ENCODE peak calls at places on chromosomes 3 and 15, in nine cellular contexts. D is posterior vena cava, R is GM23248, T is NCI-H1105, M is ovary, G is GM04503, E is activated gamma-delta T cell treated with Interleukin-2 at 50 U/mL for 16 hours, B is hypothalamus, S is HuH-7.5. U is an unnamed sample.

GRCh38 chr3:100591411-100591810 is 18.0 kb upstream of the ADGRG7 start:
- DNase-seq in D (no peak), R (no peak), T (no peak), M (no peak), G (no peak), E (no peak), B (no peak), S (no peak), U (no peak)

GRCh38 chr15:79130535-79131130 is 40.1 kb upstream of the RASGRF1 start:
- DNase-seq in D (no peak), R (no peak), T (no peak), M (no peak), G (no peak), E (no peak), B (no peak), S (no peak), U (no peak)

GRCh38 chr15:74621936-74622335 is 6.3 kb downstream of the CLK3 start:
- DNase-seq in D (no peak), R (no peak), T (no peak), M (peak), G (no peak), E (no peak), B (no peak), S (no peak), U (no peak)

GRCh38 chr3:187777331-187778046 is 32.2 kb upstream of the BCL6 start:
- DNase-seq in D (no peak), R (peak), T (no peak), M (no peak), G (no peak), E (peak), B (no peak), S (no peak), U (no peak)

GRCh38 chr3:76570436-76571057 is 469.4 kb upstream of the ROBO2 start:
- DNase-seq in D (no peak), R (peak), T (no peak), M (no peak), G (no peak), E (no peak), B (no peak), S (no peak), U (no peak)

GRCh38 chr3:11624704-11625375 is 18.9 kb downstream of the VGLL4 start:
- DNase-seq in D (no peak), R (no peak), T (no peak), M (no peak), G (no peak), E (no peak), B (no peak), S (no peak), U (no peak)

GRCh38 chr3:36597422-36597821 is 166.9 kb downstream of the DCLK3 start:
- DNase-seq in D (no peak), R (peak), T (no peak), M (no peak), G (no peak), E (no peak), B (no peak), S (no peak), U (no peak)

GRCh38 chr3:46742992-46743391 is 25.3 kb upstream of the PRSS50 start:
- DNase-seq in D (no peak), R (no peak), T (no peak), M (no peak), G (no peak), E (no peak), B (no peak), S (no peak), U (no peak)

GRCh38 chr15:56672721-56673120 is 60.6 kb downstream of the ZNF280D start:
- DNase-seq in D (no peak), R (peak), T (no peak), M (no peak), G (peak), E (no peak), B (no peak), S (no peak), U (no peak)

GRCh38 chr3:117234321-117234720 is 524.7 kb downstream of the TUSC7 start:
- DNase-seq in D (no peak), R (no peak), T (no peak), M (no peak), G (no peak), E (no peak), B (no peak), S (no peak), U (no peak)

GRCh38 chr15:89203705-89204273 is 17.6 kb downstream of the RLBP1 start:
- DNase-seq in D (no peak), R (no peak), T (no peak), M (no peak), G (no peak), E (no peak), B (no peak), S (no peak), U (no peak)

GRCh38 chr3:159766563-159767185 is 222.0 kb upstream of the IL12A start:
- DNase-seq in D (no peak), R (peak), T (peak), M (no peak), G (no peak), E (no peak), B (no peak), S (peak), U (no peak)

GRCh38 chr3:59310736-59311135 is 260.9 kb upstream of the CFAP20DC start:
- DNase-seq in D (no peak), R (no peak), T (no peak), M (no peak), G (no peak), E (no peak), B (no peak), S (no peak), U (no peak)

GRCh38 chr3:56792201-56792600 is 9.5 kb downstream of the ARHGEF3 start:
- DNase-seq in D (no peak), R (no peak), T (no peak), M (no peak), G (no peak), E (no peak), B (no peak), S (no peak), U (no peak)

GRCh38 chr3:29430558-29430971 is 149.7 kb downstream of the RBMS3 start:
- DNase-seq in D (no peak), R (peak), T (no peak), M (no peak), G (peak), E (no peak), B (no peak), S (no peak), U (no peak)

GRCh38 chr15:57509965-57510364 is 81.7 kb upstream of the MYZAP start:
- DNase-seq in D (no peak), R (no peak), T (no peak), M (no peak), G (no peak), E (no peak), B (no peak), S (no peak), U (no peak)

GRCh38 chr3:115272036-115272824 is 125.1 kb upstream of the ZBTB20 start:
- DNase-seq in D (no peak), R (peak), T (peak), M (no peak), G (no peak), E (no peak), B (no peak), S (no peak), U (no peak)

GRCh38 chr15:89352476-89352875 is 17.9 kb upstream of the POLG start:
- DNase-seq in D (no peak), R (no peak), T (no peak), M (no peak), G (no peak), E (no peak), B (no peak), S (no peak), U (no peak)

GRCh38 chr3:113890256-113890900 is 51.8 kb downstream of the GRAMD1C start:
- DNase-seq in D (no peak), R (no peak), T (no peak), M (no peak), G (no peak), E (no peak), B (no peak), S (peak), U (no peak)

GRCh38 chr3:33439421-33440327 is 531 bp downstream of the UBP1 start:
- DNase-seq in D (peak), R (peak), T (no peak), M (peak), G (no peak), E (peak), B (no peak), S (peak), U (peak)

GRCh38 chr15:65338366-65338765 is 33.9 kb downstream of the RNU5B-1 start:
- DNase-seq in D (peak), R (no peak), T (peak), M (no peak), G (no peak), E (no peak), B (no peak), S (no peak), U (no peak)

GRCh38 chr3:141286856-141287255 is 55.2 kb downstream of the PXYLP1 start:
- DNase-seq in D (no peak), R (no peak), T (no peak), M (no peak), G (no peak), E (no peak), B (no peak), S (no peak), U (no peak)